ENCODE peak calls at places on chromosomes 5 and 9, in five cellular contexts. One of them, this sample, is unnamed.

GRCh38 chr5:17401509-17402290 is 96.3 kb upstream of the TAF11L2 start:
- DNase-seq in IMR-90: no peak
- DNase-seq in GM12878: no peak
- DNase-seq in HepG2: no peak
- DNase-seq in K562: no peak
- DNase-seq in this sample: no peak

GRCh38 chr9:134853893-134854292 is 26.7 kb upstream of the FCN2 start:
- DNase-seq in IMR-90: no peak
- DNase-seq in GM12878: no peak
- DNase-seq in HepG2: no peak
- DNase-seq in K562: no peak
- DNase-seq in this sample: no peak

GRCh38 chr5:74441616-74442015 is 198.9 kb downstream of the ENC1 start:
- DNase-seq in IMR-90: no peak
- DNase-seq in GM12878: no peak
- DNase-seq in HepG2: no peak
- DNase-seq in K562: no peak
- DNase-seq in this sample: peak

GRCh38 chr5:181151146-181151545 is 3.8 kb downstream of the OR2V2 start:
- DNase-seq in IMR-90: no peak
- DNase-seq in GM12878: no peak
- DNase-seq in HepG2: no peak
- DNase-seq in K562: no peak
- DNase-seq in this sample: peak

GRCh38 chr9:4553951-4554381 is 63.7 kb downstream of the SLC1A1 start:
- DNase-seq in IMR-90: peak
- DNase-seq in GM12878: no peak
- DNase-seq in HepG2: no peak
- DNase-seq in K562: no peak
- DNase-seq in this sample: no peak

GRCh38 chr9:76891874-76892273 is 14.0 kb downstream of the PRUNE2 start:
- DNase-seq in IMR-90: no peak
- DNase-seq in GM12878: no peak
- DNase-seq in HepG2: no peak
- DNase-seq in K562: no peak
- DNase-seq in this sample: no peak

GRCh38 chr9:94441796-94442195 is 113.1 kb upstream of the PCAT7 start:
- DNase-seq in IMR-90: no peak
- DNase-seq in GM12878: no peak
- DNase-seq in HepG2: no peak
- DNase-seq in K562: no peak
- DNase-seq in this sample: no peak

GRCh38 chr5:176995896-176996767 is 10.4 kb downstream of the UIMC1 start:
- DNase-seq in IMR-90: peak
- DNase-seq in GM12878: peak
- DNase-seq in HepG2: no peak
- DNase-seq in K562: no peak
- DNase-seq in this sample: no peak

GRCh38 chr9:86340356-86341006 is 13.7 kb downstream of the TUT7 start:
- DNase-seq in IMR-90: peak
- DNase-seq in GM12878: no peak
- DNase-seq in HepG2: no peak
- DNase-seq in K562: no peak
- DNase-seq in this sample: no peak

GRCh38 chr5:59158165-59158564 is 575.3 kb downstream of the RAB3C start:
- DNase-seq in IMR-90: peak
- DNase-seq in GM12878: no peak
- DNase-seq in HepG2: no peak
- DNase-seq in K562: no peak
- DNase-seq in this sample: no peak

GRCh38 chr9:137411670-137412380 is 11.1 kb downstream of the EXD3 start:
- DNase-seq in IMR-90: peak
- DNase-seq in GM12878: peak
- DNase-seq in HepG2: no peak
- DNase-seq in K562: peak
- DNase-seq in this sample: no peak

GRCh38 chr5:72587909-72588308 is 80.7 kb upstream of the ZNF366 start:
- DNase-seq in IMR-90: peak
- DNase-seq in GM12878: no peak
- DNase-seq in HepG2: no peak
- DNase-seq in K562: peak
- DNase-seq in this sample: no peak

GRCh38 chr5:16178745-16179372 is 732 bp downstream of the MARCHF11 start:
- DNase-seq in IMR-90: peak
- DNase-seq in GM12878: no peak
- DNase-seq in HepG2: peak
- DNase-seq in K562: peak
- DNase-seq in this sample: peak

GRCh38 chr5:149672701-149673455 is 57.2 kb upstream of the PPARGC1B start:
- DNase-seq in IMR-90: no peak
- DNase-seq in GM12878: no peak
- DNase-seq in HepG2: no peak
- DNase-seq in K562: no peak
- DNase-seq in this sample: no peak

GRCh38 chr9:105828171-105828570 is 133.8 kb downstream of the TMEM38B start:
- DNase-seq in IMR-90: no peak
- DNase-seq in GM12878: no peak
- DNase-seq in HepG2: no peak
- DNase-seq in K562: no peak
- DNase-seq in this sample: no peak

DNA sequence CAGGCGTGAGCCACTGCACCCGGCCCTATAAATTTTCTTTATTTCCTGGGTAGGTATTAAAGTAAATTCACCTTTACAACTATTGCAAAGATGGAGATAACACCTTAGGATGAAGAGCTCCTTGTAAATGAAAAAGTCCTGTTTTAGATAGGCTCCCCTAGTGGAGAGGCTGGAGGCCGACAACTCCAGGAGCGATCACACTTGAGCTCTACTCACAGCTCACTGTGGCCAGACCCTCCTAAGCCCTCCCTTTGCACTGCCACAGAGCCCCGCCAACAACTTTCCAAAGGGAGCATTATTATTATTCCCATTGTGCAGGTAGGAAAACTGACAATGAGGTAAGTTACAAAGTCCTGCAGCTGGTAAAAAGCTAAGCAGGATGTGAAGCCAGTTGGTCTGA is 139.1 kb upstream of the ERCC6L2 start:
- DNase-seq in IMR-90: no peak
- DNase-seq in GM12878: no peak
- DNase-seq in HepG2: no peak
- DNase-seq in K562: peak
- DNase-seq in this sample: no peak
- TF ChIP-seq MXI1 in IMR-90: no peak
- TF ChIP-seq MXI1 in GM12878: no peak
- TF ChIP-seq MXI1 in HepG2: no peak
- TF ChIP-seq MXI1 in K562: no peak
- TF ChIP-seq MXI1 in this sample: no peak

GRCh38 chr9:90830051-90830450 is 28.4 kb downstream of the SYK start:
- DNase-seq in IMR-90: no peak
- DNase-seq in GM12878: no peak
- DNase-seq in HepG2: no peak
- DNase-seq in K562: no peak
- DNase-seq in this sample: no peak

GRCh38 chr9:90826326-90827020 is 24.9 kb downstream of the SYK start:
- DNase-seq in IMR-90: no peak
- DNase-seq in GM12878: no peak
- DNase-seq in HepG2: no peak
- DNase-seq in K562: no peak
- DNase-seq in this sample: no peak

GRCh38 chr9:90830977-90831376 is 29.4 kb downstream of the SYK start:
- DNase-seq in IMR-90: no peak
- DNase-seq in GM12878: peak
- DNase-seq in HepG2: no peak
- DNase-seq in K562: no peak
- DNase-seq in this sample: no peak

GRCh38 chr9:90825586-90825985 is 24.0 kb downstream of the SYK start:
- DNase-seq in IMR-90: no peak
- DNase-seq in GM12878: no peak
- DNase-seq in HepG2: no peak
- DNase-seq in K562: no peak
- DNase-seq in this sample: no peak

GRCh38 chr9:90827181-90827866 is 25.7 kb downstream of the SYK start:
- DNase-seq in IMR-90: no peak
- DNase-seq in GM12878: peak
- DNase-seq in HepG2: no peak
- DNase-seq in K562: no peak
- DNase-seq in this sample: no peak
- H3K4me3 ChIP-seq in IMR-90: no peak
- H3K4me3 ChIP-seq in GM12878: peak
- H3K4me3 ChIP-seq in HepG2: no peak
- H3K4me3 ChIP-seq in K562: no peak
- H3K4me3 ChIP-seq in this sample: no peak

DNA sequence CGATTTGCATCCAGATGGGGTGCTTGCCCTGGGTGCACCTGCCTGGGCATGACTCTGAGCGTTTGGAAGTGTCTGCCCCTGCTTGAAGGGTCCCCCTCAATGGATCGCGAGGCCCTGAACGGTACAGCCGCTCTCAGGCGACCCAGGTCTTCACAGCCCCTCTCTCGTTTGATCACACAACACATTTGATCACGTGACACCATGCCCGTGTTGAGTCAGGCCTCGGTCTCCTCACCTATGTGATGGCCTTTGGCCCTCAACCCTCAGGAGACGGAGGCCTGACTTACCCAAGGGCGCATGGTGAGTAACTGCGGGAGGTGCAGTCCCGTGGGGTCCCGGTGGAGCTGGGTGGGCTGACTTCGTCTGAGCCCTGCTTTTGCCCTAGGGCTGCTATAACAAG is 3.0 kb upstream of the ASB6 start:
- DNase-seq in IMR-90: no peak
- DNase-seq in GM12878: no peak
- DNase-seq in HepG2: no peak
- DNase-seq in K562: no peak
- DNase-seq in this sample: no peak
- TF ChIP-seq MXI1 in IMR-90: no peak
- TF ChIP-seq MXI1 in GM12878: no peak
- TF ChIP-seq MXI1 in HepG2: no peak
- TF ChIP-seq MXI1 in K562: no peak
- TF ChIP-seq MXI1 in this sample: no peak

DNA sequence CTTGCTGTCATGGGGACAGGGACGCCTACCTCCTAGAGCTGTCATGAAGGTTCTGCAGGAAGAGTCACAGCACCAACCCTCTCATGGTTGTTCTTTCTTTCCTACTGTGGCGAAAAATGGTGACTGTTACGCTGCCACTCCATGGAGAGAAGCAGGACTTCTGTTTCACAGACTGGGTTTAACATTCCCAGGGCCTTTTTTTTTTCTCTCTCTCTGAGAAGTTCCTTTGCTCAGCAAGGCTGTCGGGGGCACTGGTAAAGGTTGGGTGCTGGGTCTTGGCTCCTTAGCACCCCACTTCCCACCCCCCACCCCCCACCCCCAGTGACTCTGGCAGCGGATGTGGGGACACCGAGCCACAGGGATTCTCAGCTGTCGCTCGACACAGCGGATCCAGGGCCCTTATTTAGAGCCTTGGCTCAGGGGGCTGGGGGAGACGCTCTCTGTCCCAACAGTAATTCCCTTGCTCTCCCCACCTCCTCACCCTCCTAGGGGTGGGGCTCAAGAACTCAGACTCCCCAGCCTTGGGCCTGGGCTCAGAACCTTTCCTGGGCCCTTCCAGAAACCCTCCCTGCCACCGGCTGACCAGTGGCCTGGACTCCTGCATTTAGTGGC is 34.4 kb downstream of the DUSP1 start:
- DNase-seq in IMR-90: no peak
- DNase-seq in GM12878: no peak
- DNase-seq in HepG2: no peak
- DNase-seq in K562: no peak
- DNase-seq in this sample: no peak
- H3K4me3 ChIP-seq in IMR-90: no peak
- H3K4me3 ChIP-seq in GM12878: no peak
- H3K4me3 ChIP-seq in HepG2: peak
- H3K4me3 ChIP-seq in K562: no peak
- H3K4me3 ChIP-seq in this sample: no peak

GRCh38 chr5:56211298-56211865 is 21.7 kb downstream of the ANKRD55 start:
- DNase-seq in IMR-90: peak
- DNase-seq in GM12878: no peak
- DNase-seq in HepG2: peak
- DNase-seq in K562: no peak
- DNase-seq in this sample: no peak
- TF ChIP-seq MXI1 in IMR-90: no peak
- TF ChIP-seq MXI1 in GM12878: no peak
- TF ChIP-seq MXI1 in HepG2: peak
- TF ChIP-seq MXI1 in K562: no peak
- TF ChIP-seq MXI1 in this sample: no peak

GRCh38 chr9:129436751-129437625 is 183.9 kb downstream of the C9orf50 start:
- DNase-seq in IMR-90: peak
- DNase-seq in GM12878: no peak
- DNase-seq in HepG2: no peak
- DNase-seq in K562: peak
- DNase-seq in this sample: peak
- H3K4me3 ChIP-seq in IMR-90: peak
- H3K4me3 ChIP-seq in GM12878: no peak
- H3K4me3 ChIP-seq in HepG2: peak
- H3K4me3 ChIP-seq in K562: peak
- H3K4me3 ChIP-seq in this sample: peak

GRCh38 chr5:169911448-169912212 is 68.7 kb downstream of the INSYN2B start:
- DNase-seq in IMR-90: no peak
- DNase-seq in GM12878: no peak
- DNase-seq in HepG2: no peak
- DNase-seq in K562: no peak
- DNase-seq in this sample: no peak

GRCh38 chr5:169913479-169913878 is 66.8 kb downstream of the INSYN2B start:
- DNase-seq in IMR-90: no peak
- DNase-seq in GM12878: no peak
- DNase-seq in HepG2: no peak
- DNase-seq in K562: no peak
- DNase-seq in this sample: no peak

GRCh38 chr5:169917425-169917824 is 62.9 kb downstream of the INSYN2B start:
- DNase-seq in IMR-90: no peak
- DNase-seq in GM12878: no peak
- DNase-seq in HepG2: no peak
- DNase-seq in K562: no peak
- DNase-seq in this sample: no peak

GRCh38 chr5:169910393-169910792 is 69.9 kb downstream of the INSYN2B start:
- DNase-seq in IMR-90: no peak
- DNase-seq in GM12878: no peak
- DNase-seq in HepG2: no peak
- DNase-seq in K562: no peak
- DNase-seq in this sample: no peak

GRCh38 chr5:169914766-169915165 is 65.5 kb downstream of the INSYN2B start:
- DNase-seq in IMR-90: peak
- DNase-seq in GM12878: no peak
- DNase-seq in HepG2: no peak
- DNase-seq in K562: no peak
- DNase-seq in this sample: no peak
- TF ChIP-seq MXI1 in IMR-90: no peak
- TF ChIP-seq MXI1 in GM12878: no peak
- TF ChIP-seq MXI1 in HepG2: no peak
- TF ChIP-seq MXI1 in K562: no peak
- TF ChIP-seq MXI1 in this sample: no peak

This sample was measured in SK-N-SH.